ENCODE peak calls at places on chromosomes 2 and 18, in four cellular contexts. Z, U, T and R are unnamed samples.

GRCh38 chr2:133885847-133886246 is 317.6 kb upstream of the NCKAP5 start:
- DNase-seq in Z (no peak), U (no peak), T (no peak), R (no peak)

GRCh38 chr2:170715062-170715931 is at the start of gene SP5:
- DNase-seq in Z (peak; percentile 100), U (no peak), T (peak; percentile 93), R (peak; percentile 35)

GRCh38 chr2:220188031-220188430 is 560.6 kb downstream of the SLC4A3 start:
- DNase-seq in Z (no peak), U (no peak), T (no peak), R (no peak)

GRCh38 chr2:147712051-147712450 is 132.8 kb upstream of the ACVR2A start:
- DNase-seq in Z (no peak), U (no peak), T (no peak), R (no peak)

GRCh38 chr18:48228841-48229240 is 180.3 kb downstream of the ZBTB7C start:
- DNase-seq in Z (no peak), U (no peak), T (no peak), R (no peak)

GRCh38 chr2:32632089-32632488 is 4.2 kb downstream of the TTC27 start:
- DNase-seq in Z (no peak), U (no peak), T (peak; percentile 53), R (peak; percentile 7)

GRCh38 chr2:18792684-18793083 is 203.3 kb upstream of the NT5C1B start:
- DNase-seq in Z (no peak), U (no peak), T (no peak), R (no peak)

GRCh38 chr2:2796207-2796606 is 465.1 kb upstream of the MYT1L start:
- DNase-seq in Z (no peak), U (no peak), T (no peak), R (no peak)

GRCh38 chr18:79680100-79680879 is 687 bp downstream of the CTDP1 start:
- DNase-seq in Z (peak; percentile 41), U (no peak), T (peak; percentile 38), R (no peak)

GRCh38 chr2:50995610-50996009 is 36.3 kb downstream of the NRXN1 start:
- DNase-seq in Z (no peak), U (no peak), T (no peak), R (no peak)

GRCh38 chr18:21509062-21509461 is 91.4 kb downstream of the ESCO1 start:
- DNase-seq in Z (no peak), U (no peak), T (no peak), R (no peak)

GRCh38 chr2:241902357-241902991 is 32.9 kb downstream of the RTP5 start:
- DNase-seq in Z (no peak), U (no peak), T (no peak), R (no peak)

GRCh38 chr2:31383471-31384153 is 30.9 kb downstream of the XDH start:
- DNase-seq in Z (no peak), U (no peak), T (no peak), R (no peak)

GRCh38 chr18:79182047-79182713 is 113.0 kb downstream of the ATP9B start:
- DNase-seq in Z (no peak), U (no peak), T (no peak), R (no peak)

GRCh38 chr2:142757111-142757510 is 120.4 kb upstream of the KYNU start:
- DNase-seq in Z (no peak), U (no peak), T (no peak), R (no peak)

GRCh38 chr18:37188016-37188791 is 359.3 kb downstream of the KIAA1328 start:
- DNase-seq in Z (no peak), U (no peak), T (no peak), R (no peak)

GRCh38 chr18:493974-494601 is 6.4 kb downstream of the COLEC12 start:
- DNase-seq in Z (no peak), U (no peak), T (no peak), R (no peak)

GRCh38 chr18:78021196-78021595 is 771.5 kb downstream of the GALR1 start:
- DNase-seq in Z (no peak), U (no peak), T (peak; percentile 6), R (no peak)

GRCh38 chr2:143844986-143845385 is 674.9 kb downstream of the ZEB2 start:
- DNase-seq in Z (no peak), U (no peak), T (no peak), R (no peak)

GRCh38 chr2:55102056-55102812 is 52.0 kb upstream of the RTN4 start:
- DNase-seq in Z (no peak), U (no peak), T (no peak), R (no peak)

GRCh38 chr18:3264362-3264761 is 2.4 kb downstream of the MYL12B start:
- DNase-seq in Z (peak; percentile 71), U (no peak), T (no peak), R (no peak)

GRCh38 chr2:26847663-26848335 is at the start of gene DPYSL5:
- DNase-seq in Z (no peak), U (no peak), T (peak; percentile 44), R (peak; percentile 10)

GRCh38 chr18:12990128-12990485 is 1.1 kb upstream of the CEP192 start:
- DNase-seq in Z (no peak), U (peak; percentile 30), T (no peak), R (no peak)

GRCh38 chr2:11621465-11621864 is 48.5 kb downstream of the NTSR2 start:
- DNase-seq in Z (no peak), U (no peak), T (no peak), R (no peak)

GRCh38 chr2:11622611-11623010 is 47.4 kb downstream of the NTSR2 start:
- DNase-seq in Z (no peak), U (no peak), T (no peak), R (no peak)

GRCh38 chr2:11625671-11626070 is 44.3 kb downstream of the NTSR2 start:
- DNase-seq in Z (no peak), U (no peak), T (no peak), R (no peak)

GRCh38 chr2:11628675-11629074 is 41.3 kb downstream of the NTSR2 start:
- DNase-seq in Z (no peak), U (no peak), T (no peak), R (no peak)

DNA sequence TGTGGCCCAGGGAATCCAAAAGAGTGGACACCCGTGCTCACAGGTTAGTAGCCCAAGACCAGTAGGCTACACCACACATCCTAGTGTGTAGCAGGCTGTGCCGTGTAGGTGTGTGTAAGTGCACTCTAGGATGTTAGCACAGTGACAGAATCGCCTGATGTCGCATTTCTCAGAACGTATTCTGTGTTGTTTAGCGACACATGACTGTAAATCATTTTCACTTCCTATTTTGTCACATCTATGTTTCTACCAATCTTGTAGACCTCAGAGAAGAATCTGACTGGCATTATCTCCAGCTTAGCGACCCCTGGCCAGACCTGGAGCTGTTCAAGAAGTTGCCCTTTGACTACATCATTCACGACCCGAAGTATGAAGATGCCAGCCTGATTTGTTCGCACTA is 45.1 kb downstream of the NTSR2 start:
- DNase-seq in Z (no peak), U (no peak), T (no peak), R (no peak)
- TF ChIP-seq YY1 in Z (no peak), U (no peak), T (no peak), R (no peak)

GRCh38 chr18:35041752-35042379 is 653 bp downstream of the MAPRE2 start:
- DNase-seq in Z (no peak), U (no peak), T (peak; percentile 52), R (no peak)

GRCh38 chr18:35038881-35039491 is 2.2 kb upstream of the MAPRE2 start:
- DNase-seq in Z (no peak), U (no peak), T (no peak), R (no peak)

GRCh38 chr18:35039633-35040032 is 1.6 kb upstream of the MAPRE2 start:
- DNase-seq in Z (no peak), U (no peak), T (no peak), R (no peak)

GRCh38 chr18:35040988-35041751 is at the start of gene MAPRE2:
- DNase-seq in Z (peak; percentile 89), U (peak; percentile 82), T (peak; percentile 99), R (peak; percentile 85)

DNA sequence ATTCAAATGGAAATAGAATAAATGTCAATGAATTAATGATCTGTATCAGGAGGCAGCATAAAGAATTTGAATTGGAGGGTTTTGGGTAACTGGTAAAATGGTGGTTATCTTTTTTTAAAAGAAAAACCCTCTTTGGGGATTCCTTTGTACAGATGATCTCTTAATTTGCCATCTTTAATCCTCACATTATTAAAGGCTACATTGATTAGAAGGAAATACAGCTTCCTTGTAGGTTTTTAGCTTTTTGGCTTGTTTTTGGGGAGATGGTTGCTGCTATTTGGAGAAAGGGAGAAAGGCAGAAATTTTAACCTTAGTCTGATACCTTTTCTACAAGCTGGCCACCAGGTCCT is 600 bp upstream of the MAPRE2 start:
- DNase-seq in Z (no peak), U (no peak), T (no peak), R (no peak)
- H3K9ac ChIP-seq in Z (peak overlapping the region; percentile 77), U (peak overlapping the region; percentile 11), T (peak overlapping the region; percentile 51), R (peak overlapping the region; percentile 71)

GRCh38 chr2:236001166-236001828 is 166.9 kb downstream of the GBX2 start:
- DNase-seq in Z (no peak), U (no peak), T (no peak), R (no peak)
- TF ChIP-seq REST in Z (no peak), U (no peak), T (no peak), R (no peak)

GRCh38 chr2:85393836-85394235 is 16.3 kb downstream of the CAPG start:
- DNase-seq in Z (no peak), U (no peak), T (no peak), R (no peak)

GRCh38 chr2:85387754-85388153 is 22.4 kb downstream of the CAPG start:
- DNase-seq in Z (no peak), U (no peak), T (no peak), R (no peak)

GRCh38 chr2:85389139-85389538 is 21.0 kb downstream of the CAPG start:
- DNase-seq in Z (no peak), U (no peak), T (no peak), R (no peak)

GRCh38 chr2:85394256-85394655 is 15.9 kb downstream of the CAPG start:
- DNase-seq in Z (no peak), U (no peak), T (no peak), R (no peak)

DNA sequence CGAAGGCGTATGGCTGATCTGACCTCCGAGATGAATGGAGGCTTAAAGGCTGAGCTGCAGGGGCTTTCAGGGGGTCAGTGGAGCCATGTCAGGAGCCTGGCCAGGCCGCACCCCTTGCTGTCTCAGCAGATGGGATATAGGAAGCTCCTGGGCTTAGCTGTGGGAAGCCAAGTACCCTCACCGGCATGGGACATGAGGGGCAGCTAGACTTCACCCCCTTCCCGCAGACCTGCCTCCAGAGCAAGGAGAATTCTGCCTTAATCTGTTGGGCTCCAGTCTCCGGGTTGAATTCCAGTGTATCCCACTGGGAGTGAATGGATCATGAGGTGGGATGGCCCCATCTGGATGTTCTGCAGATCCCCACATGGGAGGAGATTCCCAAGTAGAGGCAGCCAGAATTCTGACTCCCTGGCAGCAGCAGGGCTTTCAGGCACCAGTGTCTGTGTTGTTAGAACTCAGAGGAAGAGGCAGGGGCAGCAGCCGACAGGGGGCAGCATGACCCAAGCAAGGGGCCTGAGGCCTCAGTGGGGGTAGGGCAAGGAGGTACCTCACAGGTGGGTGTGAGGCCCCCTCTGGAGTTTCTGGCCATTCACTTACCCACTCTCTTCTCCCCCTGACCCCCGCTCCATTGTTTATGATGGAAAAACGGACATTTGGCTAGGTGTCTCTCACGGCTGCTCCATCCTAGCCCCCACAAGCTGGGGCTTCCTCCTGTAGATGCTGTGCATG is 19.1 kb downstream of the CAPG start:
- DNase-seq in Z (peak; percentile 59), U (no peak), T (peak; percentile 82), R (peak; percentile 18)
- TF ChIP-seq YY1 in Z (peak; percentile 45), U (peak; percentile 57), T (peak; percentile 40), R (no peak)

GRCh38 chr2:215772003-215772402 is 241.3 kb downstream of the MREG start:
- DNase-seq in Z (peak; percentile 76), U (no peak), T (peak; percentile 26), R (no peak)
- H3K9ac ChIP-seq in Z (no peak overlapping the region), U (no peak overlapping the region), T (peak overlapping the region; percentile 53), R (no peak overlapping the region)